ENCODE peak calls at places on chromosomes 12 and 14, in nine cellular contexts. One of them, this sample, is unnamed.

GRCh38 chr12:42382013-42382696 is 56.2 kb downstream of the PPHLN1 start:
- DNase-seq in kidney: no peak
- DNase-seq in tibial nerve: no peak
- DNase-seq in transverse colon: no peak
- DNase-seq in BE2C: no peak
- DNase-seq in kidney epithelial cell: no peak
- DNase-seq in sigmoid colon: no peak
- DNase-seq in psoas muscle: no peak
- DNase-seq in K562: no peak
- DNase-seq in this sample: no peak

GRCh38 chr12:131311764-131312163 is 358.1 kb downstream of the ADGRD1 start:
- DNase-seq in kidney: no peak
- DNase-seq in tibial nerve: no peak
- DNase-seq in transverse colon: no peak
- DNase-seq in BE2C: no peak
- DNase-seq in kidney epithelial cell: no peak
- DNase-seq in sigmoid colon: no peak
- DNase-seq in psoas muscle: no peak
- DNase-seq in K562: no peak
- DNase-seq in this sample: no peak

GRCh38 chr12:28872654-28873268 is 276.3 kb upstream of the FAR2 start:
- DNase-seq in kidney: no peak
- DNase-seq in tibial nerve: no peak
- DNase-seq in transverse colon: peak; percentile 9
- DNase-seq in BE2C: peak; percentile 77
- DNase-seq in kidney epithelial cell: peak; percentile 12
- DNase-seq in sigmoid colon: no peak
- DNase-seq in psoas muscle: no peak
- DNase-seq in K562: peak; percentile 40
- DNase-seq in this sample: peak; percentile 68

GRCh38 chr14:52790011-52790755 is 1.2 kb downstream of the GNPNAT1 start:
- DNase-seq in kidney: no peak
- DNase-seq in tibial nerve: no peak
- DNase-seq in transverse colon: no peak
- DNase-seq in BE2C: no peak
- DNase-seq in kidney epithelial cell: no peak
- DNase-seq in sigmoid colon: no peak
- DNase-seq in psoas muscle: no peak
- DNase-seq in K562: no peak
- DNase-seq in this sample: no peak

GRCh38 chr14:89419973-89420482 is 3.0 kb upstream of the FOXN3 start:
- DNase-seq in kidney: no peak
- DNase-seq in tibial nerve: no peak
- DNase-seq in transverse colon: no peak
- DNase-seq in BE2C: no peak
- DNase-seq in kidney epithelial cell: no peak
- DNase-seq in sigmoid colon: peak; percentile 36
- DNase-seq in psoas muscle: no peak
- DNase-seq in K562: no peak
- DNase-seq in this sample: no peak

GRCh38 chr14:37483672-37484071 is 111.4 kb downstream of the FOXA1 start:
- DNase-seq in kidney: no peak
- DNase-seq in tibial nerve: no peak
- DNase-seq in transverse colon: no peak
- DNase-seq in BE2C: no peak
- DNase-seq in kidney epithelial cell: no peak
- DNase-seq in sigmoid colon: no peak
- DNase-seq in psoas muscle: no peak
- DNase-seq in K562: no peak
- DNase-seq in this sample: no peak

GRCh38 chr14:31895206-31895605 is 181.9 kb upstream of the ARHGAP5 start:
- DNase-seq in kidney: no peak
- DNase-seq in tibial nerve: no peak
- DNase-seq in transverse colon: no peak
- DNase-seq in BE2C: no peak
- DNase-seq in kidney epithelial cell: peak; percentile 35
- DNase-seq in sigmoid colon: no peak
- DNase-seq in psoas muscle: no peak
- DNase-seq in K562: no peak
- DNase-seq in this sample: peak; percentile 21

GRCh38 chr14:61472801-61473376 is 151.5 kb downstream of the PRKCH start:
- DNase-seq in kidney: no peak
- DNase-seq in tibial nerve: no peak
- DNase-seq in transverse colon: peak; percentile 47
- DNase-seq in BE2C: no peak
- DNase-seq in kidney epithelial cell: no peak
- DNase-seq in sigmoid colon: no peak
- DNase-seq in psoas muscle: no peak
- DNase-seq in K562: no peak
- DNase-seq in this sample: no peak

GRCh38 chr12:122106891-122107660 is 28.5 kb downstream of the MLXIP start:
- DNase-seq in kidney: no peak
- DNase-seq in tibial nerve: no peak
- DNase-seq in transverse colon: peak; percentile 81
- DNase-seq in BE2C: no peak
- DNase-seq in kidney epithelial cell: no peak
- DNase-seq in sigmoid colon: peak; percentile 71
- DNase-seq in psoas muscle: no peak
- DNase-seq in K562: no peak
- DNase-seq in this sample: no peak

GRCh38 chr12:106308611-106309010 is 6.1 kb downstream of the TCP11L2 start:
- DNase-seq in kidney: no peak
- DNase-seq in tibial nerve: no peak
- DNase-seq in transverse colon: no peak
- DNase-seq in BE2C: no peak
- DNase-seq in kidney epithelial cell: no peak
- DNase-seq in sigmoid colon: no peak
- DNase-seq in psoas muscle: no peak
- DNase-seq in K562: no peak
- DNase-seq in this sample: no peak

GRCh38 chr12:49330631-49331359 is 6.2 kb downstream of the C1QL4 start:
- DNase-seq in kidney: no peak
- DNase-seq in tibial nerve: no peak
- DNase-seq in transverse colon: no peak
- DNase-seq in BE2C: no peak
- DNase-seq in kidney epithelial cell: no peak
- DNase-seq in sigmoid colon: peak; percentile 56
- DNase-seq in psoas muscle: no peak
- DNase-seq in K562: no peak
- DNase-seq in this sample: no peak

GRCh38 chr12:76024102-76024781 is 7.3 kb downstream of the PHLDA1 start:
- DNase-seq in kidney: no peak
- DNase-seq in tibial nerve: no peak
- DNase-seq in transverse colon: no peak
- DNase-seq in BE2C: no peak
- DNase-seq in kidney epithelial cell: no peak
- DNase-seq in sigmoid colon: no peak
- DNase-seq in psoas muscle: no peak
- DNase-seq in K562: no peak
- DNase-seq in this sample: no peak

GRCh38 chr12:76023069-76023690 is 8.4 kb downstream of the PHLDA1 start:
- DNase-seq in kidney: no peak
- DNase-seq in tibial nerve: no peak
- DNase-seq in transverse colon: no peak
- DNase-seq in BE2C: no peak
- DNase-seq in kidney epithelial cell: no peak
- DNase-seq in sigmoid colon: no peak
- DNase-seq in psoas muscle: no peak
- DNase-seq in K562: no peak
- DNase-seq in this sample: no peak

GRCh38 chr12:76026643-76027063 is 4.9 kb downstream of the PHLDA1 start:
- DNase-seq in kidney: no peak
- DNase-seq in tibial nerve: no peak
- DNase-seq in transverse colon: no peak
- DNase-seq in BE2C: no peak
- DNase-seq in kidney epithelial cell: no peak
- DNase-seq in sigmoid colon: no peak
- DNase-seq in psoas muscle: no peak
- DNase-seq in K562: no peak
- DNase-seq in this sample: no peak

GRCh38 chr12:76024942-76025600 is 6.5 kb downstream of the PHLDA1 start:
- DNase-seq in kidney: no peak
- DNase-seq in tibial nerve: no peak
- DNase-seq in transverse colon: no peak
- DNase-seq in BE2C: no peak
- DNase-seq in kidney epithelial cell: no peak
- DNase-seq in sigmoid colon: no peak
- DNase-seq in psoas muscle: no peak
- DNase-seq in K562: no peak
- DNase-seq in this sample: peak; percentile 64

DNA sequence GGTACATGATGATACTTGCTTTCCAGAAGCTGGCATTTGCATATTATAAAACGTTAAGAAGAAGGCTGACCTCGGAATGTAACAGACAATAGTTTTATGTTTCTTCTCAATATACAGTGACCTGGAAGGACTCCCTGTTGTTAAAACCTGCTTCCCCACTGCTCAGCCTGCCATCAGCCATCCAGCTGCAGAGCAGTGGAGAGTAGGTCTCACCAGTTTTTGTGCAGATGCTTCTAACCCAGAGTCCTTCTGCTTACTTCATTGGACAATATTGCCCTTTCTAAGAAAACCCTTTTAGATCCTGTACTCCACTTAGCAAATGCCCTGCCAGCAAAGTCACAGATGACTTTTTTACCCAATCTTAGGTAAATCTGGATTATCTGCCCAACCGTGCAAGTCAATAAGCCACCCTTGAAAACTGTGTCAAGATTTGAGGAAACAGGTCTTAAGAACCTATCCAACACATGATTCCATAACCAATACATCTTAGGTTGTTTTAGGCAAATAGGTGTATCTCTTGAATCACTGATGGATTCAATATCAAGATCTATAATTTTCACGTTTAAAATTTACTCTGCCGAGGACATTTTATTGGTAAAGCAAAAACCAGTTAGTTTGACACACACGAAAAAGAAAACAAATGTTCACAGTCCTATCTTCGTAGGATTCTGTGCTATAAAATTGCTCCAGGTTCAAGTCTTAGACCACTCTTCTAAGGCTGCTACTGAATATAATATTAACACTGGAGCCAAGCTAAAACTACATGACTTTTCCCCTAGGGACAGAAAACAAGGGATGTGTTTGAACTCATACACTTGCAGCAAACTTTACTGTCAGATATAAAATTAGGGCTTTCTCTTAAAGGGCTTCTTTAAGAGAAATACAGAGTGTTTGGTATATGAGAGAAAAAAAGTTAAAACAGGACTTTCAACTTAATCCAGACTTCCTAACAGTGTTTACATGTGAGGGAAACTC is 5.7 kb downstream of the PHLDA1 start:
- DNase-seq in kidney: no peak
- DNase-seq in tibial nerve: no peak
- DNase-seq in transverse colon: no peak
- DNase-seq in BE2C: no peak
- DNase-seq in kidney epithelial cell: no peak
- DNase-seq in sigmoid colon: no peak
- DNase-seq in psoas muscle: no peak
- DNase-seq in K562: no peak
- DNase-seq in this sample: no peak
- H3K4me3 ChIP-seq in kidney: no peak overlapping the region
- H3K4me3 ChIP-seq in tibial nerve: no peak overlapping the region
- H3K4me3 ChIP-seq in transverse colon: no peak overlapping the region
- H3K4me3 ChIP-seq in BE2C: no peak overlapping the region
- H3K4me3 ChIP-seq in kidney epithelial cell: no peak overlapping the region
- H3K4me3 ChIP-seq in sigmoid colon: no peak overlapping the region
- H3K4me3 ChIP-seq in psoas muscle: no peak overlapping the region
- H3K4me3 ChIP-seq in K562: no peak overlapping the region
- H3K4me3 ChIP-seq in this sample: no peak overlapping the region

GRCh38 chr12:70332236-70332635 is 33.9 kb upstream of the KCNMB4 start:
- DNase-seq in kidney: no peak
- DNase-seq in tibial nerve: no peak
- DNase-seq in transverse colon: no peak
- DNase-seq in BE2C: no peak
- DNase-seq in kidney epithelial cell: no peak
- DNase-seq in sigmoid colon: no peak
- DNase-seq in psoas muscle: no peak
- DNase-seq in K562: no peak
- DNase-seq in this sample: no peak
- H3K36me3 ChIP-seq in kidney: no peaks in the 10 kb centered on the region
- H3K36me3 ChIP-seq in tibial nerve: no peaks in the 10 kb centered on the region
- H3K36me3 ChIP-seq in transverse colon: peaks cover 6% of the 10 kb centered on the region
- H3K36me3 ChIP-seq in BE2C: no peaks in the 10 kb centered on the region
- H3K36me3 ChIP-seq in kidney epithelial cell: no peaks in the 10 kb centered on the region
- H3K36me3 ChIP-seq in sigmoid colon: no peaks in the 10 kb centered on the region
- H3K36me3 ChIP-seq in psoas muscle: peaks cover 2% of the 10 kb centered on the region
- H3K36me3 ChIP-seq in K562: peaks cover 26% of the 10 kb centered on the region
- H3K36me3 ChIP-seq in this sample: peaks cover 10% of the 10 kb centered on the region

DNA sequence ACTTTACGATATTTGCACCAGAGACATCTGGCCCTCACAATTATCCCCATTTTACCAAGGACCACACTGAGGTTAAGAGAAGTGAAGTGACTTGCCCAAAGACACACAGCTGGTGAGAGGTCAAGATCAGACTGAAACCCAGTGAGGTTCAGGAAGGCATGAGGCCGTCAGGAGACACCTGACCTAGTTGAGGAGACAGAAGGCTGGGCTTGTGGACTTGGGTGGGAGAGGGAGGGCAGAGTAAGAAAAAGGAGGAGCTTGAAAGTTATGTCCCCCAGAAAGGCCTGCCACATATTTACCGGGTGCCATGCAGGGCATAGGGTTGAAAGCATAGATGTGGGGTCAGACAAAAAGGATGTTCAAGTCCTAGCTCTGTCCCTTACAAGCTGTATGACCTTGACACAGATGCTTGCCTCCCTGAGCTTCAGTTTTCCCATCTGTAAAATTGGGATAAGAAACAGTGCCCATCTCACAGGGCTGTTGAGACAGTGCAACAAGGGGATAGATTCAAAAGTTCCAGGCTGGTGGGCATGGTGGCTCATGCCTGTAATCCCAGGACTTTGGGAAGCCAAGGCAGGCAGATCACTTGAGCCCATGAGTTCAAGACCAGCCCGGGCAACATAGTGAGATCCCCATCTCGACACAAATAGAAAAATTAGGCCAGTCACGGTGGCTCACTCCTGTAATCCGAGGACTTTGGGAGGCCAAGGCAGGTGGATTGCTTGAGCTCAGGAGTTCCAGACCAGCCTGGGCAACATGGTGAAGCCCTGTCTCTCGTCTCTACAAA is 6.4 kb downstream of the SELPLG start:
- DNase-seq in kidney: no peak
- DNase-seq in tibial nerve: no peak
- DNase-seq in transverse colon: no peak
- DNase-seq in BE2C: no peak
- DNase-seq in kidney epithelial cell: no peak
- DNase-seq in sigmoid colon: no peak
- DNase-seq in psoas muscle: no peak
- DNase-seq in K562: no peak
- DNase-seq in this sample: no peak
- H3K4me3 ChIP-seq in kidney: no peak overlapping the region
- H3K4me3 ChIP-seq in tibial nerve: no peak overlapping the region
- H3K4me3 ChIP-seq in transverse colon: no peak overlapping the region
- H3K4me3 ChIP-seq in BE2C: no peak overlapping the region
- H3K4me3 ChIP-seq in kidney epithelial cell: no peak overlapping the region
- H3K4me3 ChIP-seq in sigmoid colon: no peak overlapping the region
- H3K4me3 ChIP-seq in psoas muscle: no peak overlapping the region
- H3K4me3 ChIP-seq in K562: no peak overlapping the region
- H3K4me3 ChIP-seq in this sample: no peak overlapping the region

DNA sequence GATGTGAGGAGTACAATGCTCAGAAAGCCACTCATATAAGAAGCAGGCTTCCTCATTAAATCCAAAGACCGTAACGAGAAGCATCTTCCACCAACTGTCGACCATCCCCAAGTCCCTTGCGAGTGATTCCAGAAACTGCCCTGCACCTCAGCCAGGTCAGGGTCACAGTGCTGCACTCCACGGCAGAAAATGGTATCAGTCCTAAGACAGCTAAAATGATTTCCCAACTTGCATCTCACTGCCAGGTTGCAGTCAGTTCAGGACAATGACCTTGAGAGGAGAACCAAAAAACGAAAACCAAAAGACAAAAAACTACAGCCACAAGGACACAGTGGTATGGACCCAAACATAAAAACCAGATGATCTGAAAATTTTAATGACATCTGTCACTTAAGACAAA is 20.6 kb downstream of the SBNO1 start:
- DNase-seq in kidney: no peak
- DNase-seq in tibial nerve: no peak
- DNase-seq in transverse colon: no peak
- DNase-seq in BE2C: no peak
- DNase-seq in kidney epithelial cell: no peak
- DNase-seq in sigmoid colon: no peak
- DNase-seq in psoas muscle: no peak
- DNase-seq in K562: no peak
- DNase-seq in this sample: no peak
- H3K36me3 ChIP-seq in kidney: peaks cover 17% of the 10 kb centered on the region
- H3K36me3 ChIP-seq in tibial nerve: peaks cover 21% of the 10 kb centered on the region
- H3K36me3 ChIP-seq in transverse colon: peaks cover 50% of the 10 kb centered on the region
- H3K36me3 ChIP-seq in BE2C: peaks cover 62% of the 10 kb centered on the region
- H3K36me3 ChIP-seq in kidney epithelial cell: peaks cover 1% of the 10 kb centered on the region
- H3K36me3 ChIP-seq in sigmoid colon: no peaks in the 10 kb centered on the region
- H3K36me3 ChIP-seq in psoas muscle: peaks cover 5% of the 10 kb centered on the region
- H3K36me3 ChIP-seq in K562: peaks cover 89% of the 10 kb centered on the region
- H3K36me3 ChIP-seq in this sample: peaks cover 61% of the 10 kb centered on the region